ENCODE peak calls at places on chromosomes 7 and 10, in eight cellular contexts. One of them, this sample, is unnamed.

GRCh38 chr7:23470290-23471089 is at the start of gene IGF2BP3:
- DNase-seq in vagina: no peak
- DNase-seq in ovary: no peak
- DNase-seq in IMR-90: peak
- DNase-seq in upper lobe of right lung: no peak
- DNase-seq in dorsolateral prefrontal cortex: no peak
- DNase-seq in transverse colon: peak
- DNase-seq in adrenal gland: no peak
- DNase-seq in this sample: peak

GRCh38 chr10:103053659-103054581 is 135.8 kb downstream of the CNNM2 start:
- DNase-seq in upper lobe of right lung: peak
- DNase-seq in IMR-90: peak
- DNase-seq in vagina: peak
- DNase-seq in adrenal gland: peak
- DNase-seq in dorsolateral prefrontal cortex: peak
- DNase-seq in ovary: peak
- DNase-seq in transverse colon: peak
- DNase-seq in this sample: peak

GRCh38 chr7:157785021-157785441 is 448.2 kb downstream of the DNAJB6 start:
- DNase-seq in upper lobe of right lung: no peak
- DNase-seq in IMR-90: no peak
- DNase-seq in dorsolateral prefrontal cortex: peak
- DNase-seq in transverse colon: no peak
- DNase-seq in vagina: no peak
- DNase-seq in ovary: no peak
- DNase-seq in adrenal gland: no peak
- DNase-seq in this sample: no peak

GRCh38 chr10:98460837-98461499 is 14.2 kb upstream of the HPS1 start:
- DNase-seq in ovary: peak
- DNase-seq in vagina: no peak
- DNase-seq in transverse colon: peak
- DNase-seq in upper lobe of right lung: no peak
- DNase-seq in IMR-90: peak
- DNase-seq in dorsolateral prefrontal cortex: no peak
- DNase-seq in adrenal gland: peak
- DNase-seq in this sample: peak

GRCh38 chr7:151393031-151393977 is 16.5 kb downstream of the WDR86 start:
- DNase-seq in ovary: no peak
- DNase-seq in vagina: no peak
- DNase-seq in adrenal gland: no peak
- DNase-seq in IMR-90: no peak
- DNase-seq in dorsolateral prefrontal cortex: no peak
- DNase-seq in transverse colon: no peak
- DNase-seq in upper lobe of right lung: no peak
- DNase-seq in this sample: no peak

GRCh38 chr7:149261321-149261828 is 621 bp upstream of the ZNF783 start:
- DNase-seq in IMR-90: peak
- DNase-seq in ovary: no peak
- DNase-seq in dorsolateral prefrontal cortex: no peak
- DNase-seq in upper lobe of right lung: no peak
- DNase-seq in vagina: no peak
- DNase-seq in adrenal gland: peak
- DNase-seq in transverse colon: no peak
- DNase-seq in this sample: no peak

GRCh38 chr10:6995339-6995738 is 415.3 kb upstream of the PRKCQ start:
- DNase-seq in IMR-90: peak
- DNase-seq in adrenal gland: no peak
- DNase-seq in vagina: no peak
- DNase-seq in ovary: no peak
- DNase-seq in dorsolateral prefrontal cortex: no peak
- DNase-seq in upper lobe of right lung: no peak
- DNase-seq in transverse colon: no peak
- DNase-seq in this sample: no peak

GRCh38 chr7:98294798-98295382 is 13.4 kb downstream of the BRI3 start:
- DNase-seq in ovary: no peak
- DNase-seq in upper lobe of right lung: peak
- DNase-seq in transverse colon: peak
- DNase-seq in vagina: no peak
- DNase-seq in IMR-90: peak
- DNase-seq in dorsolateral prefrontal cortex: peak
- DNase-seq in adrenal gland: peak
- DNase-seq in this sample: peak

GRCh38 chr10:7563368-7563767 is 103.4 kb downstream of the ITIH5 start:
- DNase-seq in transverse colon: peak
- DNase-seq in vagina: no peak
- DNase-seq in adrenal gland: peak
- DNase-seq in upper lobe of right lung: no peak
- DNase-seq in IMR-90: no peak
- DNase-seq in dorsolateral prefrontal cortex: no peak
- DNase-seq in ovary: peak
- DNase-seq in this sample: no peak

GRCh38 chr10:105797234-105797890 is 1156.3 kb downstream of the SORCS3 start:
- DNase-seq in IMR-90: no peak
- DNase-seq in dorsolateral prefrontal cortex: no peak
- DNase-seq in vagina: no peak
- DNase-seq in upper lobe of right lung: no peak
- DNase-seq in adrenal gland: no peak
- DNase-seq in transverse colon: no peak
- DNase-seq in ovary: no peak
- DNase-seq in this sample: peak
- TF ChIP-seq CTCF in IMR-90: no peak
- TF ChIP-seq CTCF in dorsolateral prefrontal cortex: peak
- TF ChIP-seq CTCF in vagina: no peak
- TF ChIP-seq CTCF in upper lobe of right lung: peak
- TF ChIP-seq CTCF in adrenal gland: peak
- TF ChIP-seq CTCF in transverse colon: peak
- TF ChIP-seq CTCF in ovary: no peak
- TF ChIP-seq CTCF in this sample: no peak

GRCh38 chr7:143394777-143395176 is 13.6 kb downstream of the ZYX start:
- DNase-seq in dorsolateral prefrontal cortex: no peak
- DNase-seq in vagina: no peak
- DNase-seq in adrenal gland: no peak
- DNase-seq in transverse colon: no peak
- DNase-seq in upper lobe of right lung: no peak
- DNase-seq in IMR-90: no peak
- DNase-seq in ovary: no peak
- DNase-seq in this sample: no peak
- H3K27ac ChIP-seq in dorsolateral prefrontal cortex: no peak
- H3K27ac ChIP-seq in vagina: no peak
- H3K27ac ChIP-seq in adrenal gland: no peak
- H3K27ac ChIP-seq in transverse colon: no peak
- H3K27ac ChIP-seq in upper lobe of right lung: peak
- H3K27ac ChIP-seq in IMR-90: no peak
- H3K27ac ChIP-seq in ovary: no peak
- H3K27ac ChIP-seq in this sample: no peak

GRCh38 chr10:73732426-73732825 is 11.7 kb upstream of the SEC24C start:
- DNase-seq in transverse colon: no peak
- DNase-seq in vagina: no peak
- DNase-seq in dorsolateral prefrontal cortex: no peak
- DNase-seq in upper lobe of right lung: no peak
- DNase-seq in IMR-90: no peak
- DNase-seq in adrenal gland: no peak
- DNase-seq in ovary: no peak
- DNase-seq in this sample: no peak

GRCh38 chr10:73731588-73732375 is 12.4 kb upstream of the SEC24C start:
- DNase-seq in vagina: no peak
- DNase-seq in dorsolateral prefrontal cortex: no peak
- DNase-seq in transverse colon: no peak
- DNase-seq in IMR-90: no peak
- DNase-seq in adrenal gland: no peak
- DNase-seq in ovary: no peak
- DNase-seq in upper lobe of right lung: no peak
- DNase-seq in this sample: no peak

GRCh38 chr10:73734028-73734720 is 10.0 kb upstream of the SEC24C start:
- DNase-seq in upper lobe of right lung: no peak
- DNase-seq in IMR-90: no peak
- DNase-seq in ovary: no peak
- DNase-seq in adrenal gland: no peak
- DNase-seq in transverse colon: no peak
- DNase-seq in vagina: no peak
- DNase-seq in dorsolateral prefrontal cortex: no peak
- DNase-seq in this sample: no peak

GRCh38 chr10:73734796-73735305 is 9.3 kb upstream of the SEC24C start:
- DNase-seq in transverse colon: no peak
- DNase-seq in IMR-90: no peak
- DNase-seq in ovary: no peak
- DNase-seq in upper lobe of right lung: no peak
- DNase-seq in adrenal gland: no peak
- DNase-seq in dorsolateral prefrontal cortex: no peak
- DNase-seq in vagina: no peak
- DNase-seq in this sample: no peak

GRCh38 chr10:73732931-73733623 is 11.1 kb upstream of the SEC24C start:
- DNase-seq in vagina: no peak
- DNase-seq in transverse colon: no peak
- DNase-seq in adrenal gland: no peak
- DNase-seq in IMR-90: no peak
- DNase-seq in ovary: no peak
- DNase-seq in upper lobe of right lung: no peak
- DNase-seq in dorsolateral prefrontal cortex: no peak
- DNase-seq in this sample: no peak
- H3K4me3 ChIP-seq in vagina: peak
- H3K4me3 ChIP-seq in transverse colon: no peak
- H3K4me3 ChIP-seq in adrenal gland: no peak
- H3K4me3 ChIP-seq in IMR-90: no peak
- H3K4me3 ChIP-seq in ovary: no peak
- H3K4me3 ChIP-seq in upper lobe of right lung: no peak
- H3K4me3 ChIP-seq in dorsolateral prefrontal cortex: no peak
- H3K4me3 ChIP-seq in this sample: no peak

GRCh38 chr7:29332875-29333482 is 138.4 kb downstream of the CHN2 start:
- DNase-seq in vagina: no peak
- DNase-seq in adrenal gland: no peak
- DNase-seq in transverse colon: no peak
- DNase-seq in IMR-90: no peak
- DNase-seq in dorsolateral prefrontal cortex: no peak
- DNase-seq in upper lobe of right lung: no peak
- DNase-seq in ovary: no peak
- DNase-seq in this sample: no peak

GRCh38 chr7:29331163-29331562 is 136.6 kb downstream of the CHN2 start:
- DNase-seq in upper lobe of right lung: no peak
- DNase-seq in transverse colon: no peak
- DNase-seq in vagina: no peak
- DNase-seq in dorsolateral prefrontal cortex: no peak
- DNase-seq in adrenal gland: no peak
- DNase-seq in ovary: no peak
- DNase-seq in IMR-90: no peak
- DNase-seq in this sample: no peak

GRCh38 chr7:29329686-29330085 is 135.1 kb downstream of the CHN2 start:
- DNase-seq in IMR-90: no peak
- DNase-seq in transverse colon: no peak
- DNase-seq in dorsolateral prefrontal cortex: no peak
- DNase-seq in adrenal gland: no peak
- DNase-seq in upper lobe of right lung: no peak
- DNase-seq in ovary: no peak
- DNase-seq in vagina: no peak
- DNase-seq in this sample: no peak

GRCh38 chr7:29330136-29330535 is 135.6 kb downstream of the CHN2 start:
- DNase-seq in ovary: no peak
- DNase-seq in vagina: no peak
- DNase-seq in dorsolateral prefrontal cortex: no peak
- DNase-seq in transverse colon: no peak
- DNase-seq in IMR-90: no peak
- DNase-seq in upper lobe of right lung: no peak
- DNase-seq in adrenal gland: no peak
- DNase-seq in this sample: no peak

GRCh38 chr7:29332027-29332806 is 137.6 kb downstream of the CHN2 start:
- DNase-seq in transverse colon: no peak
- DNase-seq in adrenal gland: no peak
- DNase-seq in upper lobe of right lung: no peak
- DNase-seq in dorsolateral prefrontal cortex: peak
- DNase-seq in ovary: no peak
- DNase-seq in vagina: no peak
- DNase-seq in IMR-90: no peak
- DNase-seq in this sample: no peak
- TF ChIP-seq CTCF in transverse colon: no peak
- TF ChIP-seq CTCF in adrenal gland: no peak
- TF ChIP-seq CTCF in upper lobe of right lung: no peak
- TF ChIP-seq CTCF in dorsolateral prefrontal cortex: no peak
- TF ChIP-seq CTCF in ovary: no peak
- TF ChIP-seq CTCF in vagina: no peak
- TF ChIP-seq CTCF in IMR-90: no peak
- TF ChIP-seq CTCF in this sample: no peak

This sample was measured in brain microvascular endothelial cell.